ENCODE peak calls at places on chromosomes 16 and 17, in five cellular contexts. One of them, this sample, is unnamed.

GRCh38 chr16:86925067-86925791 is 346.9 kb downstream of the FOXL1 start:
- DNase-seq in epithelial cell of esophagus: no peak
- DNase-seq in type B pancreatic cell: no peak
- DNase-seq in AG10803: peak; percentile 74
- DNase-seq in OCI-LY7: no peak
- DNase-seq in this sample: no peak

GRCh38 chr17:78338860-78339259 is 21.0 kb downstream of the SOCS3 start:
- DNase-seq in epithelial cell of esophagus: peak; percentile 96
- DNase-seq in type B pancreatic cell: no peak
- DNase-seq in AG10803: no peak
- DNase-seq in OCI-LY7: no peak
- DNase-seq in this sample: no peak

GRCh38 chr16:7501868-7502267 is 169.2 kb downstream of the RBFOX1 start:
- DNase-seq in epithelial cell of esophagus: no peak
- DNase-seq in type B pancreatic cell: no peak
- DNase-seq in AG10803: no peak
- DNase-seq in OCI-LY7: no peak
- DNase-seq in this sample: no peak

GRCh38 chr17:45043268-45043681 is 8.2 kb downstream of the DCAKD start:
- DNase-seq in epithelial cell of esophagus: peak; percentile 43
- DNase-seq in type B pancreatic cell: no peak
- DNase-seq in AG10803: peak; percentile 65
- DNase-seq in OCI-LY7: no peak
- DNase-seq in this sample: no peak

GRCh38 chr17:66580178-66580577 is 254.7 kb upstream of the CACNG5 start:
- DNase-seq in epithelial cell of esophagus: no peak
- DNase-seq in type B pancreatic cell: no peak
- DNase-seq in AG10803: peak; percentile 18
- DNase-seq in OCI-LY7: no peak
- DNase-seq in this sample: no peak

GRCh38 chr17:50602514-50603235 is 32.0 kb upstream of the ABCC3 start:
- DNase-seq in epithelial cell of esophagus: no peak
- DNase-seq in type B pancreatic cell: no peak
- DNase-seq in AG10803: no peak
- DNase-seq in OCI-LY7: no peak
- DNase-seq in this sample: no peak

GRCh38 chr17:17907469-17907868 is 64.7 kb downstream of the TOM1L2 start:
- DNase-seq in epithelial cell of esophagus: no peak
- DNase-seq in type B pancreatic cell: no peak
- DNase-seq in AG10803: no peak
- DNase-seq in OCI-LY7: no peak
- DNase-seq in this sample: no peak

GRCh38 chr16:85699628-85700027 is 10.9 kb upstream of the GINS2 start:
- DNase-seq in epithelial cell of esophagus: peak; percentile 65
- DNase-seq in type B pancreatic cell: no peak
- DNase-seq in AG10803: peak; percentile 53
- DNase-seq in OCI-LY7: no peak
- DNase-seq in this sample: no peak

GRCh38 chr17:49742256-49742655 is 21.7 kb downstream of the FAM117A start:
- DNase-seq in epithelial cell of esophagus: no peak
- DNase-seq in type B pancreatic cell: no peak
- DNase-seq in AG10803: peak; percentile 29
- DNase-seq in OCI-LY7: peak; percentile 46
- DNase-seq in this sample: no peak

GRCh38 chr17:18143044-18143936 is 34.7 kb downstream of the MYO15A start:
- DNase-seq in epithelial cell of esophagus: peak; percentile 49
- DNase-seq in type B pancreatic cell: no peak
- DNase-seq in AG10803: no peak
- DNase-seq in OCI-LY7: peak; percentile 26
- DNase-seq in this sample: no peak

DNA sequence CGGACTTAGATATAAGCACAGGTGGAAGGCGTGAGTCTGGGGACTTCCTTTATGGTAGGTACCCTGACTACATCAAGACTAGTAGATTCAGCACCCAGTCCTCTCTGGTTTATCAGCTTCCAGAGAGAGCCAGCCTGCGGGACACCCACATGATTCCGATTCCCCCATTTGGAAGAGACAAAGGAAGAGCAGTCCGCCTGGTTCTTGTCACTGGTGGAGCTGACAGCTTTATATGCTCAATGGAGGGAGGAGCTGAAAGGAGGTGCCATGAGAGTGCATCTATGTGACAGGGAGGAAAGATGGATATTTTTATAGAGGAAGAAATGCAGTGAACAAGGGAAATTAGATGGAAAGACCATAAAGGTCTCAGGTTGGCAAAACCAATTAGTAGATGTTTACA is 437.7 kb downstream of the PMP22 start:
- DNase-seq in epithelial cell of esophagus: no peak
- DNase-seq in type B pancreatic cell: no peak
- DNase-seq in AG10803: no peak
- DNase-seq in OCI-LY7: no peak
- DNase-seq in this sample: no peak
- TF ChIP-seq CTCF in epithelial cell of esophagus: no peak
- TF ChIP-seq CTCF in type B pancreatic cell: no peak
- TF ChIP-seq CTCF in AG10803: no peak
- TF ChIP-seq CTCF in OCI-LY7: no peak
- TF ChIP-seq CTCF in this sample: no peak

GRCh38 chr17:73595068-73595865 is 49.0 kb downstream of the SDK2 start:
- DNase-seq in epithelial cell of esophagus: peak; percentile 36
- DNase-seq in type B pancreatic cell: no peak
- DNase-seq in AG10803: peak; percentile 62
- DNase-seq in OCI-LY7: peak; percentile 55
- DNase-seq in this sample: peak; percentile 86
- TF ChIP-seq CTCF in epithelial cell of esophagus: peak; percentile 56
- TF ChIP-seq CTCF in type B pancreatic cell: peak; percentile 79
- TF ChIP-seq CTCF in AG10803: peak; percentile 40
- TF ChIP-seq CTCF in OCI-LY7: peak; percentile 71
- TF ChIP-seq CTCF in this sample: peak; percentile 60

GRCh38 chr17:80864751-80865150 is 126.9 kb upstream of the CHMP6 start:
- DNase-seq in epithelial cell of esophagus: no peak
- DNase-seq in type B pancreatic cell: no peak
- DNase-seq in AG10803: no peak
- DNase-seq in OCI-LY7: no peak
- DNase-seq in this sample: no peak

GRCh38 chr17:80868022-80868609 is 123.5 kb upstream of the CHMP6 start:
- DNase-seq in epithelial cell of esophagus: no peak
- DNase-seq in type B pancreatic cell: no peak
- DNase-seq in AG10803: no peak
- DNase-seq in OCI-LY7: no peak
- DNase-seq in this sample: no peak

GRCh38 chr17:80862978-80863377 is 128.7 kb upstream of the CHMP6 start:
- DNase-seq in epithelial cell of esophagus: no peak
- DNase-seq in type B pancreatic cell: no peak
- DNase-seq in AG10803: no peak
- DNase-seq in OCI-LY7: no peak
- DNase-seq in this sample: no peak

GRCh38 chr17:80863626-80864025 is 128.0 kb upstream of the CHMP6 start:
- DNase-seq in epithelial cell of esophagus: no peak
- DNase-seq in type B pancreatic cell: no peak
- DNase-seq in AG10803: no peak
- DNase-seq in OCI-LY7: no peak
- DNase-seq in this sample: no peak

DNA sequence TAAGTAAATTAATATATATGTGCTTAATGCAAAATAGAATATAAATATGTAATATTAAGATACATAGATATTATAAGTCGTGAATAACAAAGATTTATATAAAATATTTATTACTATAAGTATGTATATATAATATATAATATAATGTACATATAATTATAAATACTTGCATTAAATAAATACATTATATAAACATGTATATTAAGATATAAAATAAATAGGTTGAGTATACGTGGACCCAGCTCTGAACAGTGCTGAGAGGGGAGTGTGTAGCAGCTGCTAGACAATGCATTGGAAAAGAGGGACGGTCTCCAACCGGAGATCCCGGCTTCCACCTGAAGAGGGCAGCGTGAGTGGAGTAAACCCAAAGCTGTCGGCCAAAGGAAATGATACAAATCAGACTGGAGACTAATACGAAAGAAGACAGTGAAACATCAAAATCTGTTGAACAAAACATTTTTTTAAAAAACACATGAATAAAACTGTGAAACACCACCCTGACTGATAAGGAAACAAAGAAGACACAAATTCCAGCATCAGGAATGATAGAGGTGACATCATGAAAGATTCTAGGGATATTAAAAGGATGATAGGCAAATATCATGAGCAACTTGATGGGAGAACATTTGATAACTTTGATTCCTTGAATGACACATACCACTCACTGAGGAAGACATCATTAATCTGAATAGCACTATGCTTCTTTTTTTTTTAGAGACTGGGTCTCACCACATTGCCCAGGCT is 125.4 kb upstream of the CHMP6 start:
- DNase-seq in epithelial cell of esophagus: peak; percentile 69
- DNase-seq in type B pancreatic cell: no peak
- DNase-seq in AG10803: peak; percentile 49
- DNase-seq in OCI-LY7: peak; percentile 65
- DNase-seq in this sample: peak; percentile 59
- TF ChIP-seq CTCF in epithelial cell of esophagus: peak; percentile 88
- TF ChIP-seq CTCF in type B pancreatic cell: peak; percentile 82
- TF ChIP-seq CTCF in AG10803: peak; percentile 97
- TF ChIP-seq CTCF in OCI-LY7: peak; percentile 89
- TF ChIP-seq CTCF in this sample: peak; percentile 79

GRCh38 chr17:81526662-81527571 is 1.3 kb upstream of the FSCN2 start:
- DNase-seq in epithelial cell of esophagus: no peak
- DNase-seq in type B pancreatic cell: no peak
- DNase-seq in AG10803: no peak
- DNase-seq in OCI-LY7: no peak
- DNase-seq in this sample: no peak

GRCh38 chr17:81528384-81528650 is 140 bp downstream of the FSCN2 start:
- DNase-seq in epithelial cell of esophagus: no peak
- DNase-seq in type B pancreatic cell: no peak
- DNase-seq in AG10803: no peak
- DNase-seq in OCI-LY7: no peak
- DNase-seq in this sample: no peak

GRCh38 chr17:81529437-81529803 is 1.2 kb downstream of the FSCN2 start:
- DNase-seq in epithelial cell of esophagus: no peak
- DNase-seq in type B pancreatic cell: no peak
- DNase-seq in AG10803: no peak
- DNase-seq in OCI-LY7: no peak
- DNase-seq in this sample: no peak

GRCh38 chr17:81528651-81529436 is 667 bp downstream of the FSCN2 start:
- DNase-seq in epithelial cell of esophagus: no peak
- DNase-seq in type B pancreatic cell: no peak
- DNase-seq in AG10803: no peak
- DNase-seq in OCI-LY7: no peak
- DNase-seq in this sample: no peak

GRCh38 chr17:81527591-81528383 is at the start of gene FSCN2:
- DNase-seq in epithelial cell of esophagus: no peak
- DNase-seq in type B pancreatic cell: no peak
- DNase-seq in AG10803: no peak
- DNase-seq in OCI-LY7: no peak
- DNase-seq in this sample: no peak
- TF ChIP-seq CTCF in epithelial cell of esophagus: no peak
- TF ChIP-seq CTCF in type B pancreatic cell: peak; percentile 19
- TF ChIP-seq CTCF in AG10803: peak; percentile 21
- TF ChIP-seq CTCF in OCI-LY7: no peak
- TF ChIP-seq CTCF in this sample: no peak

GRCh38 chr17:34306466-34306865 is 12.8 kb upstream of the CCL8 start:
- DNase-seq in epithelial cell of esophagus: peak; percentile 41
- DNase-seq in type B pancreatic cell: no peak
- DNase-seq in AG10803: peak; percentile 75
- DNase-seq in OCI-LY7: no peak
- DNase-seq in this sample: no peak
- TF ChIP-seq CTCF in epithelial cell of esophagus: peak; percentile 36
- TF ChIP-seq CTCF in type B pancreatic cell: no peak
- TF ChIP-seq CTCF in AG10803: peak; percentile 69
- TF ChIP-seq CTCF in OCI-LY7: peak; percentile 18
- TF ChIP-seq CTCF in this sample: peak; percentile 8

This sample was measured in D721Med.